ENCODE peak calls at places on chromosomes 16 and 17, in eight cellular contexts. L is foreskin fibroblast; I is stomach; E is tibial nerve; Z is esophagus squamous epithelium; Y is mesothelial cell of epicardium; P is CD4-positive, alpha-beta T cell; A is suprapubic skin. X is an unnamed sample.

GRCh38 chr16:81451753-81452680 is 7.4 kb downstream of the CMIP start:
- DNase-seq in L (no peak), I (no peak), E (no peak), Z (no peak), Y (no peak), P (peak; percentile 59), A (no peak), X (no peak)

GRCh38 chr17:56772442-56772841 is 61.3 kb downstream of the C17orf67 start:
- DNase-seq in L (no peak), I (no peak), E (no peak), Z (no peak), Y (no peak), P (no peak), A (no peak), X (no peak)

GRCh38 chr17:18250259-18250658 is 8.3 kb downstream of the FLII start:
- DNase-seq in L (no peak), I (peak; percentile 87), E (no peak), Z (no peak), Y (no peak), P (no peak), A (no peak), X (no peak)

GRCh38 chr17:51435641-51436091 is 175.3 kb downstream of the UTP18 start:
- DNase-seq in L (no peak), I (peak; percentile 80), E (no peak), Z (no peak), Y (no peak), P (peak; percentile 36), A (no peak), X (no peak)

GRCh38 chr16:85245307-85246172 is 133.3 kb upstream of the CIBAR2 start:
- DNase-seq in L (peak; percentile 73), I (peak; percentile 44), E (peak; percentile 47), Z (no peak), Y (no peak), P (peak; percentile 53), A (no peak), X (no peak)

GRCh38 chr16:84816023-84816422 is 3.8 kb upstream of the CRISPLD2 start:
- DNase-seq in L (no peak), I (no peak), E (peak; percentile 8), Z (no peak), Y (no peak), P (no peak), A (no peak), X (no peak)

GRCh38 chr16:84595052-84595481 is 22.8 kb downstream of the COTL1 start:
- DNase-seq in L (no peak), I (peak; percentile 87), E (no peak), Z (no peak), Y (no peak), P (no peak), A (no peak), X (no peak)

GRCh38 chr16:57781741-57782606 is 20.3 kb downstream of the KIFC3 start:
- DNase-seq in L (peak; percentile 41), I (no peak), E (no peak), Z (no peak), Y (no peak), P (no peak), A (no peak), X (no peak)

GRCh38 chr17:63840591-63841349 is 1.7 kb downstream of the SMARCD2 start:
- DNase-seq in L (peak; percentile 53), I (no peak), E (no peak), Z (no peak), Y (no peak), P (no peak), A (no peak), X (no peak)

GRCh38 chr16:15973460-15973859 is 24.0 kb downstream of the ABCC1 start:
- DNase-seq in L (no peak), I (no peak), E (no peak), Z (no peak), Y (no peak), P (no peak), A (no peak), X (no peak)

GRCh38 chr17:65638221-65638940 is 76.9 kb upstream of the AXIN2 start:
- DNase-seq in L (no peak), I (peak; percentile 57), E (no peak), Z (no peak), Y (no peak), P (no peak), A (no peak), X (no peak)

GRCh38 chr17:17114592-17115225 is 72.5 kb downstream of the MPRIP start:
- DNase-seq in L (no peak), I (no peak), E (no peak), Z (no peak), Y (no peak), P (no peak), A (no peak), X (no peak)

GRCh38 chr16:31869511-31870201 is 4.0 kb upstream of the ZNF267 start:
- DNase-seq in L (peak; percentile 91), I (no peak), E (no peak), Z (no peak), Y (no peak), P (peak; percentile 86), A (no peak), X (peak; percentile 23)

GRCh38 chr17:44832821-44833220 is 2.7 kb upstream of the GJC1 start:
- DNase-seq in L (no peak), I (no peak), E (no peak), Z (no peak), Y (no peak), P (no peak), A (no peak), X (no peak)

GRCh38 chr17:42835732-42836131 is 2.5 kb downstream of the PSME3 start:
- DNase-seq in L (no peak), I (no peak), E (no peak), Z (no peak), Y (no peak), P (no peak), A (no peak), X (no peak)

GRCh38 chr17:40901981-40902862 is 17.2 kb upstream of the KRT20 start:
- DNase-seq in L (peak; percentile 40), I (no peak), E (no peak), Z (no peak), Y (no peak), P (no peak), A (no peak), X (no peak)

GRCh38 chr17:18033442-18034099 is 5.4 kb downstream of the ATPAF2 start:
- DNase-seq in L (peak; percentile 68), I (peak; percentile 53), E (no peak), Z (no peak), Y (no peak), P (peak; percentile 48), A (no peak), X (peak; percentile 49)

GRCh38 chr17:80737106-80738019 is 192.7 kb downstream of the RPTOR start:
- DNase-seq in L (no peak), I (no peak), E (no peak), Z (no peak), Y (no peak), P (no peak), A (no peak), X (no peak)
- TF ChIP-seq CTCF in L (no peak), I (no peak), E (no peak), Z (no peak), Y (no peak), P (no peak), A (no peak), X (no peak)

GRCh38 chr17:182164-182751 is 808 bp upstream of the DOC2B start:
- DNase-seq in L (no peak), I (peak; percentile 75), E (no peak), Z (no peak), Y (no peak), P (no peak), A (no peak), X (no peak)

GRCh38 chr17:179721-180379 is 1.6 kb downstream of the DOC2B start:
- DNase-seq in L (no peak), I (no peak), E (no peak), Z (no peak), Y (no peak), P (no peak), A (no peak), X (no peak)

GRCh38 chr17:180380-181212 is 854 bp downstream of the DOC2B start:
- DNase-seq in L (no peak), I (no peak), E (no peak), Z (no peak), Y (no peak), P (no peak), A (no peak), X (no peak)

GRCh38 chr17:183021-183420 is 1.6 kb upstream of the DOC2B start:
- DNase-seq in L (no peak), I (no peak), E (no peak), Z (no peak), Y (no peak), P (no peak), A (no peak), X (no peak)

DNA sequence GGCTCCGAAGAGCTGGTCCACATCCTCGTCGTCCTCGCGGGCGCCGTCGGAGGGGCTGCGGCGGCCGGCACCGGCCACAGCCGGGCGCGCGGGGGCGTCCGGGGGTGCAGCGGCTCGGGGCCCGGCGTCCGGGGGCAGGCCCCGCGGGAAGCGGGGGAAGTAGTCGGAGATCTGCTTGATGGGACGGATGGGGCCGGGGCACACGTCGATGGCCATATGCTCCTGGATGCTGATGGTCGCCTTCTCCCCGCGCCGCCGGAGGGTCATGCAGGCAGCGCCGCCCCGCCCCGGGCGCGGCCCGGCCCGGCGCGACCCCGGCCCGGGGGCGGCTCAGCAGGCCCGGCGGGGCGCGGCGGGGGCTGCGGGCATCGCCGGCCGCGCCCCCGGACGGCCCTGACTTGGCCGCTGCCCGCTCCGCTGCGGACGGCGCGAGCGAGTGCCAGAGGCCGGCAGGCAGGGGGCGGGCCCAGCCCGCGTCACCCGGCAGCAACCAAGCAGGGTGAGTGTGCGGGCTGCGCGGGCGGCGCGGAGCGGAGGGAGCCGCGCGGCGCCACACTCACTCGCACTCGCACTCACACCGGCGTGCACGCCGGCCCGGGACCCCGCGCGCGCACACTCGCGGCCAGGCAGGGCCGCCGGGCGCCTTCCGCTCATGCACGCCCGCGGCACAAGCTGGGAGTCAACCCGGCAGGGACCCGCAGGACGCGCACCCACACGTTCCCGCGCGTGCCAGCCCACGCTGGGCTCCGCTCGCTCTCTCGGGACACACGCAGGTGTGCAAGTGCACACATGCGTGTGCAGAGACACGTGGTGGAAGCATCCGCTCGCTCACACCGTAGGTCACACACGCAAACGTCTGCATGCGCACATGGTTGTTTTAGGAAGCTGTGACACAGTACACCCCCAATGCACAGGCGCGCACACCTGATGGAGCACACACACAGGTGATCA is at the start of gene DOC2B:
- DNase-seq in L (peak; percentile 21), I (peak; percentile 69), E (no peak), Z (no peak), Y (peak; percentile 49), P (no peak), A (no peak), X (no peak)
- TF ChIP-seq CTCF in L (no peak), I (no peak), E (no peak), Z (no peak), Y (no peak), P (no peak), A (no peak), X (no peak)

DNA sequence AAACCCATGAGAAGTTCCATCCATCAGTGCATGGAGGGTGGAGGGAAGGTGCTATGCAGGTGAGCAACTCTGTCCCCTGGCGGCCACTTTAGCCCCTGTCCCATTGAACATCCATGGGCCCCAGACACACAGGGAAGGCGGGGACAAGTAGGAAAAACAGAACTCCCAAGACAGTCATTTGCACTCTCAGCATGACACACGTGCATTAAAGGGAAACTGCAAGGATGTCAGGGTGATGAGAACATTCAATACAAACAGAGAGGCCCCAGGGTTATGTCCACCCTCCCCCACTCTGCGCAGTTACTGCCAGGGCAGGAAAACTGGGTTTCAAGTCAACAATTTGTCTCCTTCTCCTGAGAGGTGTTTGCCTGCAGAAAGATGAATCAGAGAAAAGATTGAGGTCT is 44.0 kb upstream of the AKTIP start:
- DNase-seq in L (no peak), I (no peak), E (no peak), Z (no peak), Y (no peak), P (no peak), A (no peak), X (no peak)
- TF ChIP-seq CTCF in L (no peak), I (no peak), E (no peak), Z (no peak), Y (peak; percentile 22), P (no peak), A (no peak), X (peak; percentile 1)

GRCh38 chr17:82231562-82232321 is 2.9 kb downstream of the SLC16A3 start:
- DNase-seq in L (no peak), I (peak; percentile 75), E (peak; percentile 44), Z (no peak), Y (no peak), P (peak; percentile 26), A (peak; percentile 87), X (no peak)
- TF ChIP-seq CTCF in L (no peak), I (no peak), E (no peak), Z (peak; percentile 8), Y (no peak), P (no peak), A (no peak), X (no peak)

X was measured in AG04449.